ENCODE peak calls at places on chromosomes 12 and 14, in four cellular contexts. One of them, this sample, is unnamed.

GRCh38 chr12:111756681-111757080 is 10.1 kb upstream of the ALDH2 start:
- DNase-seq in MV-4-11: no peak
- DNase-seq in PC-9: no peak
- DNase-seq in bronchial epithelial cell: no peak
- DNase-seq in this sample: no peak

GRCh38 chr14:23167006-23167847 is 16.2 kb downstream of the SLC7A8 start:
- DNase-seq in MV-4-11: no peak
- DNase-seq in PC-9: no peak
- DNase-seq in bronchial epithelial cell: no peak
- DNase-seq in this sample: no peak

GRCh38 chr12:48527891-48528670 is 2.6 kb downstream of the OR8S1 start:
- DNase-seq in MV-4-11: no peak
- DNase-seq in PC-9: no peak
- DNase-seq in bronchial epithelial cell: no peak
- DNase-seq in this sample: no peak

GRCh38 chr12:28883406-28883997 is 265.6 kb upstream of the FAR2 start:
- DNase-seq in MV-4-11: no peak
- DNase-seq in PC-9: no peak
- DNase-seq in bronchial epithelial cell: no peak
- DNase-seq in this sample: no peak

GRCh38 chr14:97410667-97411286 is 613.6 kb downstream of the VRK1 start:
- DNase-seq in MV-4-11: no peak
- DNase-seq in PC-9: no peak
- DNase-seq in bronchial epithelial cell: peak; percentile 3
- DNase-seq in this sample: no peak

GRCh38 chr14:73995977-73996378 is 23.1 kb downstream of the ENTPD5 start:
- DNase-seq in MV-4-11: no peak
- DNase-seq in PC-9: no peak
- DNase-seq in bronchial epithelial cell: no peak
- DNase-seq in this sample: no peak

GRCh38 chr12:3351731-3352130 is 139.3 kb upstream of the PRMT8 start:
- DNase-seq in MV-4-11: no peak
- DNase-seq in PC-9: no peak
- DNase-seq in bronchial epithelial cell: no peak
- DNase-seq in this sample: no peak

GRCh38 chr14:75176142-75176820 is at the start of gene TMED10:
- DNase-seq in MV-4-11: no peak
- DNase-seq in PC-9: peak; percentile 84
- DNase-seq in bronchial epithelial cell: no peak
- DNase-seq in this sample: peak; percentile 93

GRCh38 chr12:3747976-3748619 is 4.8 kb downstream of the CRACR2A start:
- DNase-seq in MV-4-11: no peak
- DNase-seq in PC-9: peak; percentile 3
- DNase-seq in bronchial epithelial cell: no peak
- DNase-seq in this sample: no peak